ENCODE peak calls at places on chromosomes 1 and 21, in four cellular contexts. K is endodermal cell, E is left lung, H is PC-3. P is an unnamed sample.

GRCh38 chr1:42439940-42440339 is 15.9 kb downstream of the ZMYND12 start:
- DNase-seq in K (no peak), E (no peak), H (peak; percentile 85), P (no peak)

GRCh38 chr1:214632091-214632490 is 29.1 kb downstream of the CENPF start:
- DNase-seq in K (no peak), E (no peak), H (no peak), P (peak; percentile 74)

GRCh38 chr21:45612096-45613019 is 31.2 kb upstream of the PCBP3 start:
- DNase-seq in E (peak; percentile 28), K (peak; percentile 35), H (peak; percentile 82), P (no peak)

GRCh38 chr1:154969741-154970452 is 650 bp downstream of the SHC1 start:
- DNase-seq in E (no peak), K (no peak), H (no peak), P (no peak)

GRCh38 chr1:116373451-116374339 is 651 bp downstream of the ATP1A1 start:
- DNase-seq in E (peak; percentile 73), K (peak; percentile 82), H (peak; percentile 42), P (peak; percentile 66)

GRCh38 chr1:221274373-221274772 is 395.1 kb downstream of the HLX start:
- DNase-seq in H (no peak), K (peak; percentile 73), E (no peak), P (no peak)

GRCh38 chr21:33212159-33212851 is 17.4 kb upstream of the IFNAR2 start:
- DNase-seq in E (no peak), K (no peak), H (no peak), P (peak; percentile 19)

GRCh38 chr1:180720753-180721152 is 88.9 kb downstream of the XPR1 start:
- DNase-seq in K (no peak), H (peak; percentile 1), E (no peak), P (no peak)

GRCh38 chr21:28975401-28975800 is 17.3 kb downstream of the LTN1 start:
- DNase-seq in E (no peak), H (no peak), K (no peak), P (no peak)

GRCh38 chr1:220732621-220733020 is 15.5 kb upstream of the MTARC2 start:
- DNase-seq in H (no peak), E (no peak), K (no peak), P (no peak)

DNA sequence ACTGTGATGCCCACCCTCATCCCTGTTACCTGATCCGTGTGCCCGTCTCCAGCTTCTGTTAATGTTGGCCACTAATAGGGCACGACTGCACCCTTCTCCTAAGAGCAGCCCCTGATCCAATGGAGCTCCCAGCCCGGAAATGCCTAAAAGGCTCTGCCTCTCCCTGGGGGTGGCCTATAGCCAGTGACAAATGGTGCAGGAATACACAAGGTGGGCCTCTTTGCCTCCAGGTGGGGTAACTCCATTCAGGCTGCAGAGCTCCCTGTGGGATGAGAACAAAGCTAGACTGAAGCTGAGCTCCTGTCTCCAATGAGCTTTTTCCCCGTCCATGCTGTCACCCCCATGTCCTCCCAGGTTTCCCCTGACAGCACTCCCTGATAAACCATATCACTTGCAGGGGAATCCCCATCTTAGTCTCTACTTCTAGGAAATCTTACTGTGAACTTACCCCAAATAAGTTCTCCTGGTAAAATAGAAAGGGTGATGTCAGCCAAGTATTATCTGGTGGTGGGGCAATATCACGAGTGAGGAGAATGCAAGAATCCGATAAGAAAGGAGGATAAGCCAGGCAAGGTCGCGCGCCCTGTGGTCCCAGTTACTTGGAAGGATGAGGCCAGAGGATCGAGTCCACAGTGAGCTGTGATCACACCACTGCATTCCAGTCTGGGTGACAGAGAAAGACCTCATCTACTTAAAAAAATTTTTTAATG is 18.6 kb downstream of the S100A7A start:
- DNase-seq in E (no peak), H (no peak), K (no peak), P (no peak)
- H3K27ac ChIP-seq in E (no peak overlapping the region), H (no peak overlapping the region), K (no peak overlapping the region), P (no peak overlapping the region)

GRCh38 chr1:29501227-29501976 is 265.1 kb downstream of the PTPRU start:
- DNase-seq in H (no peak), E (no peak), K (peak; percentile 46), P (no peak)
- H3K27ac ChIP-seq in H (no peak overlapping the region), E (no peak overlapping the region), K (peak overlapping the region; percentile 74), P (no peak overlapping the region)

DNA sequence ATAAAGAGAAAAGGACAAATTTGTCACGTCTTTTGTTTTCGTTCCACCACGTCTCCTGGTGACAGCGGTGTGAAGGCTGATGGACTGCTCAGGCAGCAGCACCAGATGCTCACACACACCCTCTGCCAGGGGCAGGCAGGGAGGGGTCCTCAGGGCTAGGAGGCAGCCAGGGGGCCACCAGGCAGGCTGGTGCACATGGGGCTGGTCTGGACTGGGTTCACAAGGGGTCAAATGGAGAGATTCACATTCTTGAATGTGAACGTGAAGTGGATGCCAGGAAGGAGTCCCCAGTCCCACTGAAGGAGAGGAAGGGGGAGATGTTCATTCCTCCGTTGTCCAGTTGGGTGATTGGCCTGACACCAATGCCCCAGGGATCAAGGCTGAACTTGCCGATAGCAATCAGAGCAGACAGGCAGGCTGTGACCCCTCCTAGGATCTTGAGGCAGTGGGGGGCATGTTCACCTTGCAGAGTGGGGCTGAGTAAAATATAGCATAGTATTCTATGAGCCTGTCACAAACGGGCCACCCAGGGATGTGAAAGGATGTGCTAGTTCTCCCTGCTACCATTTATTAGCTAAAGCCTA is 80.5 kb upstream of the CD34 start:
- DNase-seq in K (peak; percentile 34), H (no peak), E (no peak), P (no peak)
- H3K27ac ChIP-seq in K (peak overlapping the region; percentile 38), H (no peak overlapping the region), E (no peak overlapping the region), P (no peak overlapping the region)

GRCh38 chr1:5885471-5886139 is 106.6 kb downstream of the NPHP4 start:
- DNase-seq in K (no peak), H (no peak), E (no peak), P (no peak)

GRCh38 chr1:5883129-5884048 is 108.8 kb downstream of the NPHP4 start:
- DNase-seq in E (no peak), K (no peak), H (no peak), P (no peak)

GRCh38 chr1:5886140-5886483 is 106.1 kb downstream of the NPHP4 start:
- DNase-seq in H (no peak), K (no peak), E (no peak), P (no peak)

GRCh38 chr1:5882367-5883128 is 109.7 kb downstream of the NPHP4 start:
- DNase-seq in E (no peak), H (no peak), K (no peak), P (no peak)

GRCh38 chr1:5884110-5884509 is 108.1 kb downstream of the NPHP4 start:
- DNase-seq in E (no peak), H (no peak), K (no peak), P (no peak)
- H3K27ac ChIP-seq in E (no peak overlapping the region), H (no peak overlapping the region), K (no peak overlapping the region), P (no peak overlapping the region)

GRCh38 chr1:31936966-31937299 is 1.2 kb downstream of the PTP4A2 start:
- DNase-seq in K (no peak), H (no peak), E (no peak), P (no peak)

GRCh38 chr1:31936278-31936965 is 1.7 kb downstream of the PTP4A2 start:
- DNase-seq in H (peak; percentile 19), E (no peak), K (no peak), P (no peak)

GRCh38 chr1:31938184-31938975 is at the start of gene PTP4A2:
- DNase-seq in E (peak; percentile 97), H (peak; percentile 95), K (peak; percentile 99), P (peak; percentile 79)

GRCh38 chr1:31939484-31940329 is 1.5 kb upstream of the PTP4A2 start:
- DNase-seq in H (peak; percentile 86), K (peak; percentile 84), E (peak; percentile 60), P (peak; percentile 94)

GRCh38 chr1:31937300-31938183 is 626 bp downstream of the PTP4A2 start:
- DNase-seq in H (peak; percentile 46), E (peak; percentile 82), K (peak; percentile 81), P (peak; percentile 77)
- H3K27ac ChIP-seq in H (peak overlapping the region; percentile 98), E (peak overlapping the region; percentile 93), K (peak overlapping the region; percentile 74), P (peak overlapping the region; percentile 70)

GRCh38 chr1:27102134-27102706 is 52.7 kb downstream of the SLC9A1 start:
- DNase-seq in K (no peak), E (no peak), H (no peak), P (no peak)
- H3K27ac ChIP-seq in K (no peak overlapping the region), E (no peak overlapping the region), H (no peak overlapping the region), P (no peak overlapping the region)

P was measured in CD4-positive, alpha-beta memory T cell.